ENCODE peak calls at places on chromosomes 12 and 14, in four cellular contexts. Z is glutamatergic neuron, C is AG04450, I is pancreas. E is an unnamed sample.

GRCh38 chr14:53338192-53338591 is 185.1 kb upstream of the DDHD1 start:
- DNase-seq in Z (no peak), C (peak), I (no peak), E (no peak)

GRCh38 chr14:104795781-104796681 is 483 bp upstream of the AKT1 start:
- DNase-seq in Z (no peak), C (no peak), I (peak), E (peak)

GRCh38 chr12:11500861-11501230 is 105.5 kb upstream of the PRB2 start:
- DNase-seq in Z (no peak), C (no peak), I (no peak), E (no peak)

GRCh38 chr12:94100254-94100653 is 48.1 kb upstream of the PLXNC1 start:
- DNase-seq in Z (no peak), C (no peak), I (no peak), E (no peak)

GRCh38 chr12:51318846-51319570 is 5.0 kb downstream of the BIN2 start:
- DNase-seq in Z (no peak), C (no peak), I (no peak), E (peak)

GRCh38 chr12:89574736-89575208 is 48.9 kb upstream of the POC1B start:
- DNase-seq in Z (no peak), C (peak), I (no peak), E (no peak)

GRCh38 chr14:39451811-39452210 is 19.6 kb upstream of the FBXO33 start:
- DNase-seq in Z (no peak), C (no peak), I (no peak), E (no peak)

GRCh38 chr12:51391047-51391837 is at the start of gene GALNT6:
- DNase-seq in Z (peak), C (no peak), I (peak), E (peak)

GRCh38 chr12:7498832-7499231 is 4.7 kb downstream of the CD163 start:
- DNase-seq in Z (no peak), C (no peak), I (no peak), E (no peak)

GRCh38 chr14:71762575-71762974 is 169.7 kb upstream of the RGS6 start:
- DNase-seq in Z (no peak), C (no peak), I (no peak), E (no peak)

GRCh38 chr12:65534105-65534841 is 255.8 kb downstream of the MSRB3 start:
- DNase-seq in Z (no peak), C (no peak), I (no peak), E (no peak)

GRCh38 chr12:7667025-7667575 is 1.4 kb upstream of the APOBEC1 start:
- DNase-seq in Z (no peak), C (no peak), I (no peak), E (no peak)

GRCh38 chr14:32473476-32473875 is 144.4 kb downstream of the AKAP6 start:
- DNase-seq in Z (no peak), C (no peak), I (peak), E (no peak)

GRCh38 chr14:72679591-72680151 is 214.2 kb downstream of the DPF3 start:
- DNase-seq in Z (peak), C (no peak), I (no peak), E (no peak)

GRCh38 chr14:77498120-77498979 is at the start of gene ISM2:
- DNase-seq in Z (peak), C (no peak), I (peak), E (peak)

GRCh38 chr14:55448146-55448614 is 7.8 kb upstream of the TBPL2 start:
- DNase-seq in Z (no peak), C (peak), I (no peak), E (no peak)

GRCh38 chr14:40252817-40253447 is 820.7 kb upstream of the FBXO33 start:
- DNase-seq in Z (no peak), C (no peak), I (no peak), E (no peak)

GRCh38 chr12:52820521-52820920 is 6.6 kb upstream of the KRT4 start:
- DNase-seq in Z (no peak), C (no peak), I (no peak), E (no peak)

GRCh38 chr12:131369094-131369845 is 341.6 kb upstream of the SFSWAP start:
- DNase-seq in Z (no peak), C (no peak), I (no peak), E (no peak)

GRCh38 chr14:51780741-51781140 is 79.7 kb upstream of the GNG2 start:
- DNase-seq in Z (no peak), C (no peak), I (no peak), E (no peak)

GRCh38 chr14:104184911-104185499 is 46.6 kb downstream of the KIF26A start:
- DNase-seq in Z (no peak), C (no peak), I (no peak), E (peak)

GRCh38 chr12:6226002-6226700 is 26.0 kb downstream of the CD9 start:
- DNase-seq in Z (no peak), C (no peak), I (no peak), E (peak)

GRCh38 chr12:116672842-116673516 is 64.9 kb downstream of the SPRING1 start:
- DNase-seq in Z (no peak), C (no peak), I (no peak), E (no peak)

GRCh38 chr12:132948146-132949066 is 7.7 kb downstream of the ZNF605 start:
- DNase-seq in Z (no peak), C (no peak), I (no peak), E (no peak)

GRCh38 chr14:71235865-71236264 is 328.6 kb downstream of the PCNX1 start:
- DNase-seq in Z (no peak), C (no peak), I (peak), E (no peak)

GRCh38 chr14:77097689-77098469 is at the start of gene CIPC:
- DNase-seq in Z (peak), C (peak), I (peak), E (peak)

GRCh38 chr12:76030378-76031080 is 1.0 kb downstream of the PHLDA1 start:
- DNase-seq in Z (peak), C (no peak), I (peak), E (peak)

GRCh38 chr12:105220150-105220928 is 15.6 kb downstream of the APPL2 start:
- DNase-seq in Z (no peak), C (no peak), I (no peak), E (peak)

GRCh38 chr12:42716521-42716920 is 127.0 kb upstream of the PRICKLE1 start:
- DNase-seq in Z (no peak), C (no peak), I (no peak), E (no peak)

GRCh38 chr12:54039417-54040147 is 6.7 kb downstream of the HOXC5 start:
- DNase-seq in Z (no peak), C (no peak), I (no peak), E (no peak)

GRCh38 chr12:95982602-95983001 is 13.5 kb downstream of the HAL start:
- DNase-seq in Z (no peak), C (no peak), I (no peak), E (no peak)

GRCh38 chr12:116200812-116201211 is 76.7 kb downstream of the MED13L start:
- DNase-seq in Z (no peak), C (no peak), I (no peak), E (no peak)

GRCh38 chr12:107990325-107990724 is 138.8 kb upstream of the WSCD2 start:
- DNase-seq in Z (peak), C (no peak), I (peak), E (no peak)

GRCh38 chr14:88559852-88560251 is 3.0 kb upstream of the ZC3H14 start:
- DNase-seq in Z (no peak), C (peak), I (no peak), E (no peak)
- TF ChIP-seq CTCF in Z (no peak), C (peak), I (no peak), E (no peak)

GRCh38 chr12:112524269-112524668 is 105.5 kb downstream of the PTPN11 start:
- DNase-seq in Z (no peak), C (no peak), I (no peak), E (no peak)
- TF ChIP-seq CTCF in Z (no peak), C (no peak), I (no peak), E (no peak)

DNA sequence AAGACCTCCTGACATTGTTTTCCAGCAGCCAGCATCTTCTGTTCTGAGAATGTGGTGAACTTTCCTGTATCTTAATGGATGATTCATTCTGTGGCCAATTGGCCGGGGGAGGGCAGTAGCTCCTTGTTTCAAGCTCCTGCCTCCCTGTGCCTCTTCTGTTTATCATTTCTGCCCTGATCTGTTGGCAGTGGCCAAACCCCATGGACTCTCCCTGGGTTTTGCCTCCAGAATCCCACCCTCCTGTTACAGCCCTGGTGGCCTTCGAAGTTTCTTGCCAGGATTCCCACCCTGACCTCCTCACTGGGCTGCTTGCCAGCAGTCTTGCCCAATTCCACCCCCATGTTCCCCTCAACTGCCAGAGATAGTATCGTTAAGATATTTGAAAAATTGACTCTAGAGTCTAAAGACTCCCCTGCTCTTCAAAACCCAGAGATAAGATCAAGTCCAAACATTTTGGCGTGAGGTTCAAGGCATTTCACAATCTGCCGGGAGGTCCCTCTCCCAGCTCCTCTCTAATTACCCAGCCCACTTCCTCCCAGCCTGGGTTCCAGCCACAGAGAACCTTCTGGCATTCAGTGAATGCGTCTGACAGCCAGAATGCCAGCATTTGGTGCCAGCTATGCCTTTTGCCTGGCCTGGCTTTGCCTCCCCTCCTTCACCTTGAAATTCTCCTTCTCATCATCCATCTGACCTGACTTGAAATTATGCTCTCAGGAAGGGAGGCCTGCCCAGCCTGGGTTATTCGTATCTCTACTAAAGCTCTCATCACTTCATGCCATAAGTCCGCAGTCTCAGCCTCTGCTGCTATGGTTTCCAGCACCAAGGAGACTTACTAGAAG is 37.7 kb upstream of the TXNRD1 start:
- DNase-seq in Z (no peak), C (peak), I (no peak), E (peak)
- TF ChIP-seq CTCF in Z (no peak), C (peak), I (no peak), E (peak)

GRCh38 chr14:24141030-24141880 is at the start of gene EMC9:
- DNase-seq in Z (peak), C (peak), I (peak), E (peak)
- TF ChIP-seq CTCF in Z (peak), C (peak), I (peak), E (peak)

GRCh38 chr14:74762917-74763802 is at the start of gene YLPM1:
- DNase-seq in Z (peak), C (peak), I (peak), E (peak)
- TF ChIP-seq CTCF in Z (no peak), C (peak), I (peak), E (peak)

GRCh38 chr12:118430516-118430915 is 54.2 kb downstream of the SUDS3 start:
- DNase-seq in Z (no peak), C (no peak), I (no peak), E (no peak)

GRCh38 chr12:118432812-118433540 is 56.6 kb downstream of the SUDS3 start:
- DNase-seq in Z (no peak), C (no peak), I (no peak), E (no peak)

GRCh38 chr12:118439068-118439467 is 62.7 kb downstream of the SUDS3 start:
- DNase-seq in Z (no peak), C (no peak), I (no peak), E (no peak)

GRCh38 chr12:118436986-118437385 is 60.6 kb downstream of the SUDS3 start:
- DNase-seq in Z (no peak), C (no peak), I (no peak), E (no peak)

DNA sequence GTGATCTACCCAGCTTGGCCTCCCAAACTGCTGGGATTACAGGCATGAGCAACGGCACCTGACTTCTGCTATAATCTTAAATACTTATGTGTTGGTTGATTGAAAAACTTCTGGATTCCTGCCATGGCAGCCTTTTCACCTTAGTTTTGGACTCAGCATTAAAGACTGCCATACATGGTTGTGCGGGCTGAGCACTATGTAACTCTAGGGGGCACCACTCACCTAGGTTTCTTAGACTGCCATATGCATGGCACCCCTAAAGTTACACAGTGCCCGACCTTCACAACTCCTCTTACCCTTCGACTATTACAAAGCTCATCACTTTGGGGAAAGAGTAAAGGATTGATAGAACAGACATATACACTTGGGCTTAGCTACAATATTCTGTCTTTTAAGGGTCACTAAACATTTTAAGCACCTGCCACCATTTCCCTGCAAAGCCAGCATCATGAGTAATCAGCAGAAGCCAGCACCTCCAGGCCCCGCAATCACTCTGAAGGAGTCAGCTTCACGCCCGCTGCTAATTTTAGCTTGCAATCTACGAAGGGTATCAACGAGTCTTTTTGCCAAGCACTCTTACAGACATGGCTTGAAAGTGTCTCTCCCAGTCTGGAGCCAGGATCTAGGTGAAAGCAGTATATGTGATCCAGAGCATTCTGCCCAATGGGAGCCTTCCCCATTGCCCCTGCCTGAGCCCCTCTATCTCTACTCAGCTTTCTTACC is 59.8 kb downstream of the SUDS3 start:
- DNase-seq in Z (no peak), C (no peak), I (no peak), E (no peak)
- TF ChIP-seq CTCF in Z (peak), C (no peak), I (no peak), E (no peak)

GRCh38 chr14:60649815-60650381 is 621 bp upstream of the SIX1 start:
- DNase-seq in Z (peak), C (no peak), I (no peak), E (no peak)

GRCh38 chr14:60647837-60648168 is 1.5 kb downstream of the SIX1 start:
- DNase-seq in Z (no peak), C (no peak), I (no peak), E (peak)

GRCh38 chr14:60647081-60647836 is 2.0 kb downstream of the SIX1 start:
- DNase-seq in Z (peak), C (no peak), I (no peak), E (peak)

GRCh38 chr14:60648934-60649814 is at the start of gene SIX1:
- DNase-seq in Z (peak), C (peak), I (peak), E (peak)

GRCh38 chr14:60648169-60648933 is 926 bp downstream of the SIX1 start:
- DNase-seq in Z (peak), C (no peak), I (no peak), E (no peak)
- TF ChIP-seq CTCF in Z (no peak), C (no peak), I (no peak), E (no peak)

GRCh38 chr12:19778822-19779221 is 339.5 kb downstream of the AEBP2 start:
- DNase-seq in Z (no peak), C (no peak), I (no peak), E (no peak)

GRCh38 chr12:19783547-19784444 is 344.5 kb downstream of the AEBP2 start:
- DNase-seq in Z (peak), C (no peak), I (no peak), E (peak)

GRCh38 chr12:19780460-19780859 is 341.2 kb downstream of the AEBP2 start:
- DNase-seq in Z (no peak), C (no peak), I (no peak), E (no peak)

GRCh38 chr12:19778111-19778688 is 338.9 kb downstream of the AEBP2 start:
- DNase-seq in Z (no peak), C (no peak), I (no peak), E (no peak)

DNA sequence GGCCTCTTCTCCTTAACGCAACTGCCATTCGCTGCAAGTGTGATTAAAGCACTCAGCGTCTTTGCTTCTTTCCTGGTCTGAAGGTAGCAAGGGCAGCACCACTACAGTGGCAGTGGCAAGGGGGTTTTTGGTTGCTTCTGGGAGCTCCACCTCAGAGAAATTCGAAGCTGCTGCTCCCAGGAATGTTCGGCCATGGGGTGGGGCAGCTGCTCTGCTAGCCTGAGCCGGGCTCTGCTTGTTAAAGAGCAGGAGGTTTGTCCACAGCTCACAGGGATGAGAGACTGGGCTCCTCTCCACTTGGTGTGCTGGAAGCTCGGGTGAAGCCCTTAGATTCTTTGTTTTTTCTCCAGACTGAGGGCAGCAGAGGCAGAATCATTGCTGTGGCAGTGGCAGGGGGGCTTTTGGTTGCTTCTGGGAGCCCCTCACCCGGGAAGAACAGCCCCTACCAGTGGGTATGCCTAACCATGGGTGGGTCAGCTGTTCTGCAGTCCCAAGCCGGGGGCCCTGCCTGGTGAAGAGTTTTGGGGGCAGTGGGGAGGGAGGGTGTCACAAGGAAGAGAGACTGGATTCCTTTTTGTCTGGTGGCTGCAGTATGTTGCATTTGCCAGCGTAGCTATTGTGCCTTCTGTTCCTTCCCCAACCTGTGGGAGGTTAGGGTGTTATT is 340.2 kb downstream of the AEBP2 start:
- DNase-seq in Z (peak), C (no peak), I (no peak), E (no peak)
- TF ChIP-seq CTCF in Z (no peak), C (no peak), I (no peak), E (no peak)

DNA sequence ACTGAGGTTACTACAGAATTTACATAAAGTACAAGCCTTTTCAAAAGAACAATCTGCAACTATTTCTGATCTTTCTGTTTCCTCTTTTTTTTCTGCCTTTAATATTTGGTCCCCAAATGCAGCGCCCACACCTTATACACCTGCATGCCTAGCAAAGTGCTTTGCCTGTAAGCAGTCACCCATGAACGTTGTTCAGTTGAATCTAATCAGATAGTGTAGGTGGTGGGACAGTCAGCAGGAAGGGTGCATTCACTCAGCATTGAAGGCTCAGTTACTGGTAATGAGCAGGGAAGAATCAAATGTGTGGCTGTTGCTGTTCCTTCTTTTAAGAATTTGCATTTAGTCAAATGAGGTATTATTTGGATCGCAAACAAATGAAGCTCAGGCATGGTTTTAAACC is 108.4 kb downstream of the GPR135 start:
- DNase-seq in Z (no peak), C (no peak), I (no peak), E (no peak)
- TF ChIP-seq CTCF in Z (no peak), C (no peak), I (no peak), E (no peak)

DNA sequence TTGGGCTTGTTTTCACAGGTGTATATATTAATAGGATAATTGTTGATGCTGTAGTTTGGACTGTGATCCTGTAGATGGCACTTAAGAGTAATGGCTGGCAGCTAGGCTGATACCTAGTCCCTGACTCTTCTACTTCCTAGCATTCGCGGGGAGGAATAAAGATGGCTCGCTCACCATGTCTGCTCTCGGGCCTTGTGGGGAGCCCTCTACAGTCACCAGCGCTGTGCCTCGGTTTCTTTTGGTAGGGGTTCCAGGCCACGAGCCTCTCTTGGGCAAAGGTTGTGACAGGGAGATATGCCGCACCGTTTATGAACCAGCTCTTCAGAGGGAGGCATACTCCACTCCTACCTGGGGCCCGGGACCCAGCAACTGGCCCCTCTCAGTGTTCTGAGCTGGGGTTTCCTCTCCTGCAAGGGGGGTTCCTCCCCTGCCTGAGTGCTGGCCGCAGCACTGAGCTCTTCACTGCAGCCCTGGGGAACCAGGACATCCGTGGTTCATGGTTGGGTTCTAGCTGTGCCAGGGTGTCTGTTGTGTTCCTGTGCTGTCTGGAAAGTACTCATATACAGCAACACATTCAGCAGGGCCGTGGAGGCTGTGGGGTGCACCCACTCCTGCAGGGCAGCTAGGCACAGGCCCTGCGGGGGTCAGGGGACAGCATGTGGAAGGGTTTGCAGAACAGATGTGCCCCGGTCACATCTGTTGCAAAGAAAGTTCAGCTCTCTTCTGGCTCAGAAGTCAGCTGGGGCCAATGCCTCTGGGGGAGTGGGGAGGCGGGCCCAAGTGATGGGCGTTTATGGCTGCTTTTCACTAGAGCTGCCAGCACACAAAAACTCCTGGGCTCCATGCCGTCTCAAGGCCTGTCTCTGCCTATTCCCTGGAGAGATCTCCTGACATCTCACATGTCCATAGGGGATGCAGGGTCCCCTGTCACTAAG is 147.9 kb downstream of the PPFIA2 start:
- DNase-seq in Z (no peak), C (no peak), I (no peak), E (no peak)
- TF ChIP-seq CTCF in Z (peak), C (peak), I (no peak), E (no peak)